ENCODE peak calls at places on chromosomes 16 and 17, in seven cellular contexts. E, G, W, S, K, V and O are unnamed samples.

GRCh38 chr17:57517519-57518342 is 227.4 kb downstream of the CCDC182 start:
- DNase-seq in E (no peak), G (no peak), W (no peak), S (no peak), K (no peak), V (no peak), O (no peak)

GRCh38 chr17:78888911-78889496 is 14.0 kb downstream of the CEP295NL start:
- DNase-seq in E (no peak), G (no peak), W (no peak), S (no peak), K (no peak), V (no peak), O (no peak)

GRCh38 chr16:30934827-30935557 is 11.6 kb downstream of the FBXL19 start:
- DNase-seq in E (peak), G (peak), W (no peak), S (peak), K (peak), V (no peak), O (no peak)

GRCh38 chr16:30110661-30111060 is 2.7 kb downstream of the GDPD3 start:
- DNase-seq in E (no peak), G (peak), W (no peak), S (no peak), K (peak), V (no peak), O (no peak)

GRCh38 chr17:45123930-45124796 is 8.2 kb downstream of the PLCD3 start:
- DNase-seq in E (no peak), G (peak), W (no peak), S (peak), K (no peak), V (peak), O (peak)

GRCh38 chr17:4444782-4445473 is 11.2 kb downstream of the SPNS3 start:
- DNase-seq in E (no peak), G (no peak), W (no peak), S (no peak), K (no peak), V (peak), O (peak)

GRCh38 chr16:81447383-81448101 is 2.9 kb downstream of the CMIP start:
- DNase-seq in E (no peak), G (no peak), W (no peak), S (no peak), K (peak), V (no peak), O (peak)

GRCh38 chr17:32846143-32846542 is 30.8 kb downstream of the MYO1D start:
- DNase-seq in E (no peak), G (no peak), W (no peak), S (no peak), K (no peak), V (no peak), O (no peak)

GRCh38 chr17:47708864-47709541 is 15.0 kb downstream of the TBKBP1 start:
- DNase-seq in E (no peak), G (no peak), W (no peak), S (no peak), K (peak), V (no peak), O (no peak)

GRCh38 chr17:50117202-50118040 is 12.5 kb downstream of the SAMD14 start:
- DNase-seq in E (peak), G (no peak), W (no peak), S (peak), K (peak), V (no peak), O (peak)

GRCh38 chr17:77571562-77571981 is 386.9 kb upstream of the TNRC6C start:
- DNase-seq in E (peak), G (no peak), W (no peak), S (peak), K (no peak), V (peak), O (no peak)

GRCh38 chr17:34081269-34081668 is 173.8 kb upstream of the CCL2 start:
- DNase-seq in E (no peak), G (peak), W (no peak), S (no peak), K (peak), V (no peak), O (no peak)

GRCh38 chr16:29839822-29840221 is 19.6 kb downstream of the MVP start:
- DNase-seq in E (no peak), G (no peak), W (no peak), S (no peak), K (no peak), V (no peak), O (no peak)

GRCh38 chr16:52491216-52491615 is 55.7 kb downstream of the TOX3 start:
- DNase-seq in E (no peak), G (no peak), W (no peak), S (no peak), K (no peak), V (no peak), O (no peak)

GRCh38 chr17:18961634-18962493 is 9.9 kb downstream of the SLC5A10 start:
- DNase-seq in E (no peak), G (peak), W (no peak), S (peak), K (no peak), V (no peak), O (no peak)

GRCh38 chr16:57797216-57797525 is 5.1 kb downstream of the KIFC3 start:
- DNase-seq in E (no peak), G (no peak), W (no peak), S (no peak), K (no peak), V (no peak), O (no peak)

GRCh38 chr17:79541038-79541437 is 69.8 kb downstream of the RBFOX3 start:
- DNase-seq in E (no peak), G (no peak), W (no peak), S (no peak), K (no peak), V (no peak), O (no peak)

GRCh38 chr16:18983565-18984424 is at the start of gene TMC7:
- DNase-seq in E (peak), G (peak), W (peak), S (peak), K (peak), V (no peak), O (peak)

GRCh38 chr17:65537845-65538678 is 23.4 kb downstream of the AXIN2 start:
- DNase-seq in E (no peak), G (no peak), W (no peak), S (no peak), K (no peak), V (no peak), O (no peak)

GRCh38 chr17:31506517-31506916 is 115.0 kb downstream of the RAB11FIP4 start:
- DNase-seq in E (no peak), G (no peak), W (no peak), S (no peak), K (no peak), V (no peak), O (no peak)

GRCh38 chr17:7845359-7846062 is 9.4 kb upstream of the TMEM88 start:
- DNase-seq in E (no peak), G (no peak), W (no peak), S (no peak), K (no peak), V (no peak), O (no peak)

GRCh38 chr17:12055889-12056288 is 35.2 kb downstream of the MAP2K4 start:
- DNase-seq in E (no peak), G (no peak), W (no peak), S (no peak), K (no peak), V (no peak), O (no peak)

GRCh38 chr17:72287586-72287985 is 166.8 kb downstream of the SOX9 start:
- DNase-seq in E (peak), G (no peak), W (no peak), S (no peak), K (no peak), V (no peak), O (peak)

GRCh38 chr17:1006054-1006453 is 9.1 kb downstream of the TIMM22 start:
- DNase-seq in E (peak), G (no peak), W (no peak), S (no peak), K (no peak), V (no peak), O (no peak)

GRCh38 chr17:74126179-74126900 is 77.1 kb upstream of the RPL38 start:
- DNase-seq in E (peak), G (no peak), W (no peak), S (no peak), K (no peak), V (no peak), O (no peak)

GRCh38 chr17:66602659-66603363 is 232.1 kb upstream of the CACNG5 start:
- DNase-seq in E (no peak), G (peak), W (peak), S (no peak), K (no peak), V (peak), O (no peak)

GRCh38 chr17:64599187-64599676 is 62.9 kb downstream of the SMURF2 start:
- DNase-seq in E (no peak), G (no peak), W (no peak), S (peak), K (peak), V (no peak), O (peak)

GRCh38 chr17:76428511-76428910 is 24.4 kb downstream of the UBE2O start:
- DNase-seq in E (no peak), G (no peak), W (no peak), S (no peak), K (no peak), V (no peak), O (no peak)